ENCODE peak calls at places on chromosomes 1 and 21, in six cellular contexts. Z, D, E, R, F and N are unnamed samples.

GRCh38 chr1:58305622-58306021 is 240.9 kb downstream of the OMA1 start:
- DNase-seq in F (no peak), E (no peak), R (no peak), Z (no peak), D (no peak), N (no peak)

GRCh38 chr1:200036616-200037270 is 9.2 kb downstream of the NR5A2 start:
- DNase-seq in R (no peak), D (no peak), Z (no peak), F (no peak), E (no peak), N (no peak)

GRCh38 chr1:179990847-179991246 is 36.2 kb downstream of the CEP350 start:
- DNase-seq in F (no peak), Z (no peak), D (no peak), E (no peak), R (no peak), N (no peak)

GRCh38 chr1:116001739-116002487 is 25.6 kb downstream of the SLC22A15 start:
- DNase-seq in R (no peak), Z (peak; percentile 1), F (no peak), D (no peak), E (no peak), N (no peak)

GRCh38 chr1:15031251-15031930 is 122.2 kb upstream of the TMEM51 start:
- DNase-seq in F (no peak), E (no peak), D (no peak), R (no peak), Z (no peak), N (no peak)

GRCh38 chr1:160271025-160271424 is 8.7 kb upstream of the DCAF8 start:
- DNase-seq in D (no peak), E (no peak), Z (no peak), R (no peak), F (no peak), N (no peak)

GRCh38 chr1:211469938-211470529 is 21.9 kb downstream of the RD3 start:
- DNase-seq in E (peak; percentile 80), D (peak; percentile 79), Z (peak; percentile 83), R (no peak), F (peak; percentile 72), N (peak; percentile 63)

GRCh38 chr1:51392241-51392640 is 61.9 kb upstream of the TTC39A start:
- DNase-seq in F (no peak), E (no peak), R (no peak), Z (no peak), D (no peak), N (no peak)

GRCh38 chr1:234775477-234776246 is 165.7 kb upstream of the IRF2BP2 start:
- DNase-seq in F (no peak), R (no peak), E (no peak), Z (no peak), D (no peak), N (peak; percentile 97)

GRCh38 chr1:167538657-167539056 is 14.9 kb downstream of the CREG1 start:
- DNase-seq in R (no peak), Z (peak; percentile 48), F (no peak), E (no peak), D (no peak), N (no peak)

GRCh38 chr1:226112626-226113025 is 50.1 kb downstream of the H3-3A start:
- DNase-seq in F (no peak), D (no peak), E (no peak), R (no peak), Z (no peak), N (no peak)

GRCh38 chr1:7375781-7376660 is 395.1 kb upstream of the VAMP3 start:
- DNase-seq in Z (no peak), E (no peak), D (no peak), R (no peak), F (no peak), N (no peak)

GRCh38 chr1:223824712-223825111 is 21.0 kb downstream of the TP53BP2 start:
- DNase-seq in R (no peak), E (no peak), D (no peak), F (no peak), Z (no peak), N (no peak)

GRCh38 chr1:179808503-179808902 is 65.4 kb downstream of the FAM163A start:
- DNase-seq in D (no peak), Z (no peak), E (no peak), F (no peak), R (no peak), N (no peak)

GRCh38 chr1:116711061-116711582 is 43.1 kb upstream of the CD2 start:
- DNase-seq in Z (no peak), F (no peak), R (no peak), D (no peak), E (no peak), N (peak; percentile 14)

GRCh38 chr1:116559304-116559761 is 11.5 kb downstream of the CD58 start:
- DNase-seq in Z (no peak), E (no peak), F (no peak), D (no peak), R (no peak), N (no peak)

GRCh38 chr1:115286431-115287205 is 51.4 kb downstream of the NGF start:
- DNase-seq in E (no peak), Z (no peak), D (no peak), R (no peak), F (no peak), N (no peak)

GRCh38 chr1:248913933-248914332 is 7.9 kb downstream of the PGBD2 start:
- DNase-seq in D (peak; percentile 62), R (no peak), Z (no peak), F (no peak), E (no peak), N (no peak)

GRCh38 chr1:181159451-181160151 is 71.1 kb downstream of the IER5 start:
- DNase-seq in E (peak; percentile 78), R (no peak), F (no peak), Z (no peak), D (no peak), N (peak; percentile 58)

GRCh38 chr1:214296860-214297699 is 16.1 kb downstream of the SMYD2 start:
- DNase-seq in Z (no peak), F (no peak), R (no peak), D (no peak), E (peak; percentile 30), N (no peak)

GRCh38 chr21:35366348-35367085 is 317.4 kb upstream of the RUNX1 start:
- DNase-seq in E (no peak), Z (no peak), D (no peak), F (no peak), R (no peak), N (no peak)

GRCh38 chr21:36608251-36608650 is 90.7 kb upstream of the SIM2 start:
- DNase-seq in F (no peak), D (no peak), E (no peak), R (no peak), Z (no peak), N (no peak)

GRCh38 chr1:101259744-101260148 is 22.9 kb downstream of the S1PR1 start:
- DNase-seq in E (peak; percentile 83), F (no peak), D (no peak), R (no peak), Z (peak; percentile 49), N (peak; percentile 67)

GRCh38 chr1:203475012-203475981 is at the start of gene PRELP:
- DNase-seq in Z (peak; percentile 5), F (no peak), D (no peak), E (no peak), R (no peak), N (no peak)

GRCh38 chr1:246679211-246680177 is 44.7 kb upstream of the SCCPDH start:
- DNase-seq in Z (no peak), E (peak; percentile 11), F (no peak), D (no peak), R (no peak), N (no peak)

DNA sequence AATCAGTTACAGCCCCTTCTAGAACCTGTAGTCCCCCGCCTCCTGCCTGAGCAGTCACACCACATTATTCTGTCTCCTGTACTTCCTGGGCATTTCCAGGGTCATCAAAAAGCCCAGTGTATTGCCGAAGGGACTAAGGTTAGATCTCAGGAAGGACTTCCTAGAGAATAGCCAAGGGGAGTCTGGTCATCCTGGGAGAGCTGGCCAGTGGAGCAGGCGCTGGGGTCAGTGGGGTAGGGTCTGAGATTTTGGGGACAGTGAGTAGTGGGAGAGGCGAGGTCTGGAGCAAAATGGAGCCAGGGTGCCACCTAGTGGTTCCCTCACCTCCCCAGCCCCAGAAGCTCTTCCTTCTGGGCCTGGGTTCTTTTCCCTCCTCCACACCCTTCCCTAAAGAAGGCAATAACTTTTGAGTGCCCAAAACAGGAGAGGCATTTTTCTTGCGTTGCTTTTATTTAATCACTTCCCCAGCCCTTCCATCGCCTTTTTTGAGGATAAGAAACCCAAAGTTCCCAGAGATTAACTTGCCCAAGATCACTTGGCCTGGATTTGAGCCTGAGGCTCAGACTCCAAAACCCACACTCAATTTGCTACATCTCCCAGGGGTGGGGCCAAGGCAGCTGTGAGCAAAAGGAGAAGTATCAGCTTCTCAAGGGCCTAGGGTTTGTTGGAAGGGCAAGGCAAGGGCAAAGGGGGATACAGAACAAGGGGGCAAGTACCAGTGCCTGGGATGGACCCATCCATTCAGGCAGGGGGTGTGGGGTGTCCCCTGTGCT is 7.3 kb upstream of the PMVK start:
- DNase-seq in R (no peak), D (peak; percentile 72), E (peak; percentile 29), F (no peak), Z (peak; percentile 42), N (peak; percentile 84)
- TF ChIP-seq MYC in R (no peak), D (no peak), E (no peak), F (no peak), Z (no peak), N (no peak)

DNA sequence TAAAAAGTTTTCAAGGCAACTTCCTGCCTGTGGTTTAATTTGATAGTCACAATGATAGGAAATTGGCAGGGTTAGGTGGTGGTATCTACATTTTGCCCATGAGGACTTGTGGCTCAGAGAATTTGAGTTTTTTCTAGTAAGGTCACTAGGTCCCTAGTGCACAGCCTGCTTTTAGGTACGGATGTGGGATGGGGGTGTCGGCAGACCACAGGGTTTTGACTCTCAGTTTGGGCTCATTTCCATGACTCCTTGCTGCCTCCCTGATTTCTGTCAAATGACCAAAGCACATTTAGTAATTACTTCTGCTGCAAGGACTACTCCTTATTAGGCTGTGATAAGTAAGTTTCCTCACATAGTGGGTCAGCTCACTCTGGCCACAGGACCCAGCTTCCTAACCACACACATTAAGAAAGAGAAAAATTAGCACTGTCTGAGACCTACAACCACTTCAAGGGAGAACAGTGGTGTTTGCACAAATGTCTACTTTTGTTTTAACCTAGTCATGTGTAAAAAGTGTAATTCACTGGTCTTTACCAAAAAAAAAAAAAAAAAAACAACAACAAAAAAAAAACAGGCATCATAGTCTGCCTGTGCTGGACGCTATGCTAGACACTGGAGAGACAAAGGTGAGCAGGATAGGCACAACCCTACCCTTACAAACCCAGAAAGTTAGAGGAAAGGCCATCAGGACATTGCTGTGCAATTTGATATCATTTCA is 43.7 kb downstream of the MRPL39 start:
- DNase-seq in F (no peak), Z (no peak), R (peak; percentile 87), D (no peak), E (peak; percentile 49), N (peak; percentile 82)
- H3K4me3 ChIP-seq in F (no peak overlapping the region), Z (no peak overlapping the region), R (peak overlapping the region; percentile 87), D (no peak overlapping the region), E (peak overlapping the region; percentile 96), N (peak overlapping the region; percentile 81)

GRCh38 chr1:176854725-176855433 is 309.6 kb downstream of the ASTN1 start:
- DNase-seq in Z (no peak), F (no peak), E (no peak), D (no peak), R (no peak), N (no peak)
- TF ChIP-seq MYC in Z (no peak), F (no peak), E (no peak), D (no peak), R (no peak), N (no peak)

DNA sequence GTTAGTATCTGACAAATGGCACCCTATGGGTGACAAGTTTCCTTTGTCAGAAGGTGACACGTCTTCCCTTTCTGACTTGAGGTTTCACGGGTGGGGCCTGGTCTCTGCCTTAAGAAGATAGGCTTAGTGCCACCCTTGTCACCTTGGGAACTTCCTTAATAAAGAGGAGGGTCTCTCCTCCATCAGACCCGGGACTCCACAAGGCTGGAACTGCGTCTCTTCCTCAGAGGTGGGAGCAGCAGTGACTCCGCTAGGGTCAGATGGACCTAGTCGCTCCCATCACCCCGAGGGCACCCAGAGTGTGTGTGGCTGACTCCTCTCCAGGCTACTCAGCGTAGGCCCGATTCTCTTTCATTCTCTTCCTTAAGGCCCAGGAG is 767 bp upstream of the WDTC1 start:
- DNase-seq in E (no peak), F (no peak), R (no peak), Z (no peak), D (no peak), N (peak; percentile 36)
- H3K4me3 ChIP-seq in E (peak overlapping the region; percentile 35), F (peak overlapping the region; percentile 59), R (peak overlapping the region; percentile 66), Z (peak overlapping the region; percentile 79), D (peak overlapping the region; percentile 77), N (peak overlapping the region; percentile 42)